ENCODE peak calls at places on chromosomes 4 and X, in nine cellular contexts. One of them, this sample, is unnamed.

GRCh38 chr4:94621491-94622080 is 136.2 kb upstream of the BMPR1B start:
- DNase-seq in stimulated activated CD4-positive, alpha-beta T cell treated with anti-CD3 and anti-CD28 coated beads, Interleukin-4, amount 100 ng/mL, for 1 hour: no peak
- DNase-seq in D341Med: no peak
- DNase-seq in naive thymus-derived CD8-positive, alpha-beta T cell: no peak
- DNase-seq in endothelial cell: peak
- DNase-seq in foreskin fibroblast: peak
- DNase-seq in T47D: no peak
- DNase-seq in H7: peak
- DNase-seq in astrocyte of the hippocampus: peak
- DNase-seq in this sample: peak

GRCh38 chr4:101621120-101621519 is 169.4 kb upstream of the BANK1 start:
- DNase-seq in stimulated activated CD4-positive, alpha-beta T cell treated with anti-CD3 and anti-CD28 coated beads, Interleukin-4, amount 100 ng/mL, for 1 hour: no peak
- DNase-seq in D341Med: no peak
- DNase-seq in naive thymus-derived CD8-positive, alpha-beta T cell: no peak
- DNase-seq in endothelial cell: no peak
- DNase-seq in foreskin fibroblast: peak
- DNase-seq in T47D: no peak
- DNase-seq in H7: no peak
- DNase-seq in astrocyte of the hippocampus: peak
- DNase-seq in this sample: peak

GRCh38 chr4:74539043-74539790 is 94.3 kb downstream of the AREG start:
- DNase-seq in stimulated activated CD4-positive, alpha-beta T cell treated with anti-CD3 and anti-CD28 coated beads, Interleukin-4, amount 100 ng/mL, for 1 hour: no peak
- DNase-seq in D341Med: no peak
- DNase-seq in naive thymus-derived CD8-positive, alpha-beta T cell: no peak
- DNase-seq in endothelial cell: no peak
- DNase-seq in foreskin fibroblast: peak
- DNase-seq in T47D: no peak
- DNase-seq in H7: no peak
- DNase-seq in astrocyte of the hippocampus: no peak
- DNase-seq in this sample: no peak

GRCh38 chr4:137961051-137961438 is 281.1 kb downstream of the SLC7A11 start:
- DNase-seq in stimulated activated CD4-positive, alpha-beta T cell treated with anti-CD3 and anti-CD28 coated beads, Interleukin-4, amount 100 ng/mL, for 1 hour: no peak
- DNase-seq in D341Med: no peak
- DNase-seq in naive thymus-derived CD8-positive, alpha-beta T cell: no peak
- DNase-seq in endothelial cell: no peak
- DNase-seq in foreskin fibroblast: peak
- DNase-seq in T47D: no peak
- DNase-seq in H7: no peak
- DNase-seq in astrocyte of the hippocampus: peak
- DNase-seq in this sample: peak

GRCh38 chrX:71181558-71181909 is 36.9 kb downstream of the NLGN3 start:
- DNase-seq in stimulated activated CD4-positive, alpha-beta T cell treated with anti-CD3 and anti-CD28 coated beads, Interleukin-4, amount 100 ng/mL, for 1 hour: peak
- DNase-seq in D341Med: no peak
- DNase-seq in naive thymus-derived CD8-positive, alpha-beta T cell: peak
- DNase-seq in endothelial cell: peak
- DNase-seq in foreskin fibroblast: no peak
- DNase-seq in T47D: no peak
- DNase-seq in H7: no peak
- DNase-seq in astrocyte of the hippocampus: no peak
- DNase-seq in this sample: no peak

GRCh38 chr4:101345596-101346311 is 1.6 kb downstream of the PPP3CA start:
- DNase-seq in stimulated activated CD4-positive, alpha-beta T cell treated with anti-CD3 and anti-CD28 coated beads, Interleukin-4, amount 100 ng/mL, for 1 hour: peak
- DNase-seq in D341Med: peak
- DNase-seq in naive thymus-derived CD8-positive, alpha-beta T cell: peak
- DNase-seq in endothelial cell: peak
- DNase-seq in foreskin fibroblast: peak
- DNase-seq in T47D: peak
- DNase-seq in H7: peak
- DNase-seq in astrocyte of the hippocampus: peak
- DNase-seq in this sample: peak

GRCh38 chrX:11267311-11267910 is 25.8 kb upstream of the AMELX start:
- DNase-seq in stimulated activated CD4-positive, alpha-beta T cell treated with anti-CD3 and anti-CD28 coated beads, Interleukin-4, amount 100 ng/mL, for 1 hour: no peak
- DNase-seq in D341Med: no peak
- DNase-seq in naive thymus-derived CD8-positive, alpha-beta T cell: no peak
- DNase-seq in endothelial cell: no peak
- DNase-seq in foreskin fibroblast: peak
- DNase-seq in T47D: no peak
- DNase-seq in H7: no peak
- DNase-seq in astrocyte of the hippocampus: no peak
- DNase-seq in this sample: no peak

GRCh38 chr4:39348371-39349265 is 17.5 kb downstream of the RFC1 start:
- DNase-seq in stimulated activated CD4-positive, alpha-beta T cell treated with anti-CD3 and anti-CD28 coated beads, Interleukin-4, amount 100 ng/mL, for 1 hour: no peak
- DNase-seq in D341Med: peak
- DNase-seq in naive thymus-derived CD8-positive, alpha-beta T cell: no peak
- DNase-seq in endothelial cell: no peak
- DNase-seq in foreskin fibroblast: peak
- DNase-seq in T47D: no peak
- DNase-seq in H7: no peak
- DNase-seq in astrocyte of the hippocampus: peak
- DNase-seq in this sample: no peak

GRCh38 chr4:11480683-11481082 is 52.0 kb upstream of the HS3ST1 start:
- DNase-seq in stimulated activated CD4-positive, alpha-beta T cell treated with anti-CD3 and anti-CD28 coated beads, Interleukin-4, amount 100 ng/mL, for 1 hour: no peak
- DNase-seq in D341Med: no peak
- DNase-seq in naive thymus-derived CD8-positive, alpha-beta T cell: no peak
- DNase-seq in endothelial cell: no peak
- DNase-seq in foreskin fibroblast: no peak
- DNase-seq in T47D: no peak
- DNase-seq in H7: no peak
- DNase-seq in astrocyte of the hippocampus: no peak
- DNase-seq in this sample: no peak

GRCh38 chr4:67198757-67199156 is 346.5 kb downstream of the CENPC start:
- DNase-seq in stimulated activated CD4-positive, alpha-beta T cell treated with anti-CD3 and anti-CD28 coated beads, Interleukin-4, amount 100 ng/mL, for 1 hour: no peak
- DNase-seq in D341Med: peak
- DNase-seq in naive thymus-derived CD8-positive, alpha-beta T cell: no peak
- DNase-seq in endothelial cell: peak
- DNase-seq in foreskin fibroblast: no peak
- DNase-seq in T47D: no peak
- DNase-seq in H7: peak
- DNase-seq in astrocyte of the hippocampus: peak
- DNase-seq in this sample: no peak

GRCh38 chr4:80276922-80277321 is 10.5 kb downstream of the FGF5 start:
- DNase-seq in stimulated activated CD4-positive, alpha-beta T cell treated with anti-CD3 and anti-CD28 coated beads, Interleukin-4, amount 100 ng/mL, for 1 hour: no peak
- DNase-seq in D341Med: no peak
- DNase-seq in naive thymus-derived CD8-positive, alpha-beta T cell: no peak
- DNase-seq in endothelial cell: no peak
- DNase-seq in foreskin fibroblast: no peak
- DNase-seq in T47D: no peak
- DNase-seq in H7: no peak
- DNase-seq in astrocyte of the hippocampus: no peak
- DNase-seq in this sample: no peak

GRCh38 chr4:23766334-23766733 is 123.5 kb downstream of the PPARGC1A start:
- DNase-seq in stimulated activated CD4-positive, alpha-beta T cell treated with anti-CD3 and anti-CD28 coated beads, Interleukin-4, amount 100 ng/mL, for 1 hour: no peak
- DNase-seq in D341Med: no peak
- DNase-seq in naive thymus-derived CD8-positive, alpha-beta T cell: no peak
- DNase-seq in endothelial cell: no peak
- DNase-seq in foreskin fibroblast: peak
- DNase-seq in T47D: no peak
- DNase-seq in H7: no peak
- DNase-seq in astrocyte of the hippocampus: no peak
- DNase-seq in this sample: no peak

GRCh38 chr4:40206421-40206820 is 9.6 kb downstream of the RHOH start:
- DNase-seq in stimulated activated CD4-positive, alpha-beta T cell treated with anti-CD3 and anti-CD28 coated beads, Interleukin-4, amount 100 ng/mL, for 1 hour: no peak
- DNase-seq in D341Med: no peak
- DNase-seq in naive thymus-derived CD8-positive, alpha-beta T cell: no peak
- DNase-seq in endothelial cell: no peak
- DNase-seq in foreskin fibroblast: no peak
- DNase-seq in T47D: no peak
- DNase-seq in H7: no peak
- DNase-seq in astrocyte of the hippocampus: no peak
- DNase-seq in this sample: no peak

GRCh38 chr4:98509641-98510170 is 148.7 kb downstream of the TSPAN5 start:
- DNase-seq in stimulated activated CD4-positive, alpha-beta T cell treated with anti-CD3 and anti-CD28 coated beads, Interleukin-4, amount 100 ng/mL, for 1 hour: no peak
- DNase-seq in D341Med: no peak
- DNase-seq in naive thymus-derived CD8-positive, alpha-beta T cell: no peak
- DNase-seq in endothelial cell: no peak
- DNase-seq in foreskin fibroblast: no peak
- DNase-seq in T47D: no peak
- DNase-seq in H7: no peak
- DNase-seq in astrocyte of the hippocampus: peak
- DNase-seq in this sample: no peak

GRCh38 chr4:43339435-43339834 is 446.9 kb downstream of the GRXCR1 start:
- DNase-seq in stimulated activated CD4-positive, alpha-beta T cell treated with anti-CD3 and anti-CD28 coated beads, Interleukin-4, amount 100 ng/mL, for 1 hour: no peak
- DNase-seq in D341Med: no peak
- DNase-seq in naive thymus-derived CD8-positive, alpha-beta T cell: no peak
- DNase-seq in endothelial cell: no peak
- DNase-seq in foreskin fibroblast: peak
- DNase-seq in T47D: no peak
- DNase-seq in H7: no peak
- DNase-seq in astrocyte of the hippocampus: peak
- DNase-seq in this sample: peak

GRCh38 chr4:19577121-19577520 is 674.6 kb upstream of the SLIT2 start:
- DNase-seq in stimulated activated CD4-positive, alpha-beta T cell treated with anti-CD3 and anti-CD28 coated beads, Interleukin-4, amount 100 ng/mL, for 1 hour: no peak
- DNase-seq in D341Med: no peak
- DNase-seq in naive thymus-derived CD8-positive, alpha-beta T cell: no peak
- DNase-seq in endothelial cell: no peak
- DNase-seq in foreskin fibroblast: peak
- DNase-seq in T47D: no peak
- DNase-seq in H7: no peak
- DNase-seq in astrocyte of the hippocampus: no peak
- DNase-seq in this sample: no peak

GRCh38 chr4:1871471-1872021 is 353 bp downstream of the NSD2 start:
- DNase-seq in stimulated activated CD4-positive, alpha-beta T cell treated with anti-CD3 and anti-CD28 coated beads, Interleukin-4, amount 100 ng/mL, for 1 hour: no peak
- DNase-seq in D341Med: peak
- DNase-seq in naive thymus-derived CD8-positive, alpha-beta T cell: no peak
- DNase-seq in endothelial cell: no peak
- DNase-seq in foreskin fibroblast: peak
- DNase-seq in T47D: peak
- DNase-seq in H7: peak
- DNase-seq in astrocyte of the hippocampus: peak
- DNase-seq in this sample: peak

GRCh38 chr4:38092701-38093100 is 132.5 kb downstream of the PTTG2 start:
- DNase-seq in stimulated activated CD4-positive, alpha-beta T cell treated with anti-CD3 and anti-CD28 coated beads, Interleukin-4, amount 100 ng/mL, for 1 hour: no peak
- DNase-seq in D341Med: no peak
- DNase-seq in naive thymus-derived CD8-positive, alpha-beta T cell: no peak
- DNase-seq in endothelial cell: no peak
- DNase-seq in foreskin fibroblast: peak
- DNase-seq in T47D: no peak
- DNase-seq in H7: no peak
- DNase-seq in astrocyte of the hippocampus: no peak
- DNase-seq in this sample: no peak

GRCh38 chrX:134676440-134676839 is 18.2 kb upstream of the PLAC1 start:
- DNase-seq in stimulated activated CD4-positive, alpha-beta T cell treated with anti-CD3 and anti-CD28 coated beads, Interleukin-4, amount 100 ng/mL, for 1 hour: no peak
- DNase-seq in D341Med: no peak
- DNase-seq in naive thymus-derived CD8-positive, alpha-beta T cell: no peak
- DNase-seq in endothelial cell: no peak
- DNase-seq in foreskin fibroblast: peak
- DNase-seq in T47D: no peak
- DNase-seq in H7: no peak
- DNase-seq in astrocyte of the hippocampus: peak
- DNase-seq in this sample: peak

GRCh38 chr4:165343353-165344191 is 16.1 kb downstream of the MSMO1 start:
- DNase-seq in stimulated activated CD4-positive, alpha-beta T cell treated with anti-CD3 and anti-CD28 coated beads, Interleukin-4, amount 100 ng/mL, for 1 hour: no peak
- DNase-seq in D341Med: no peak
- DNase-seq in naive thymus-derived CD8-positive, alpha-beta T cell: no peak
- DNase-seq in endothelial cell: no peak
- DNase-seq in foreskin fibroblast: peak
- DNase-seq in T47D: no peak
- DNase-seq in H7: no peak
- DNase-seq in astrocyte of the hippocampus: peak
- DNase-seq in this sample: no peak

GRCh38 chrX:141969706-141970105 is 66.0 kb downstream of the MAGEC1 start:
- DNase-seq in stimulated activated CD4-positive, alpha-beta T cell treated with anti-CD3 and anti-CD28 coated beads, Interleukin-4, amount 100 ng/mL, for 1 hour: no peak
- DNase-seq in D341Med: no peak
- DNase-seq in naive thymus-derived CD8-positive, alpha-beta T cell: no peak
- DNase-seq in endothelial cell: no peak
- DNase-seq in foreskin fibroblast: no peak
- DNase-seq in T47D: no peak
- DNase-seq in H7: no peak
- DNase-seq in astrocyte of the hippocampus: no peak
- DNase-seq in this sample: no peak

GRCh38 chr4:109434793-109435080 is 1.1 kb downstream of the SEC24B start:
- DNase-seq in stimulated activated CD4-positive, alpha-beta T cell treated with anti-CD3 and anti-CD28 coated beads, Interleukin-4, amount 100 ng/mL, for 1 hour: no peak
- DNase-seq in D341Med: peak
- DNase-seq in naive thymus-derived CD8-positive, alpha-beta T cell: no peak
- DNase-seq in endothelial cell: no peak
- DNase-seq in foreskin fibroblast: peak
- DNase-seq in T47D: no peak
- DNase-seq in H7: no peak
- DNase-seq in astrocyte of the hippocampus: peak
- DNase-seq in this sample: peak

GRCh38 chr4:6582889-6583504 is 8.0 kb downstream of the MAN2B2 start:
- DNase-seq in stimulated activated CD4-positive, alpha-beta T cell treated with anti-CD3 and anti-CD28 coated beads, Interleukin-4, amount 100 ng/mL, for 1 hour: no peak
- DNase-seq in D341Med: no peak
- DNase-seq in naive thymus-derived CD8-positive, alpha-beta T cell: peak
- DNase-seq in endothelial cell: no peak
- DNase-seq in foreskin fibroblast: peak
- DNase-seq in T47D: peak
- DNase-seq in H7: peak
- DNase-seq in astrocyte of the hippocampus: peak
- DNase-seq in this sample: peak

GRCh38 chr4:22246816-22247215 is 269.1 kb downstream of the ADGRA3 start:
- DNase-seq in stimulated activated CD4-positive, alpha-beta T cell treated with anti-CD3 and anti-CD28 coated beads, Interleukin-4, amount 100 ng/mL, for 1 hour: no peak
- DNase-seq in D341Med: no peak
- DNase-seq in naive thymus-derived CD8-positive, alpha-beta T cell: no peak
- DNase-seq in endothelial cell: no peak
- DNase-seq in foreskin fibroblast: no peak
- DNase-seq in T47D: no peak
- DNase-seq in H7: no peak
- DNase-seq in astrocyte of the hippocampus: no peak
- DNase-seq in this sample: no peak

GRCh38 chr4:120616041-120616440 is 306.5 kb downstream of the PRDM5 start:
- DNase-seq in stimulated activated CD4-positive, alpha-beta T cell treated with anti-CD3 and anti-CD28 coated beads, Interleukin-4, amount 100 ng/mL, for 1 hour: no peak
- DNase-seq in D341Med: no peak
- DNase-seq in naive thymus-derived CD8-positive, alpha-beta T cell: no peak
- DNase-seq in endothelial cell: no peak
- DNase-seq in foreskin fibroblast: no peak
- DNase-seq in T47D: no peak
- DNase-seq in H7: no peak
- DNase-seq in astrocyte of the hippocampus: no peak
- DNase-seq in this sample: no peak

GRCh38 chr4:105023668-105024055 is 123.0 kb upstream of the TET2 start:
- DNase-seq in stimulated activated CD4-positive, alpha-beta T cell treated with anti-CD3 and anti-CD28 coated beads, Interleukin-4, amount 100 ng/mL, for 1 hour: no peak
- DNase-seq in D341Med: no peak
- DNase-seq in naive thymus-derived CD8-positive, alpha-beta T cell: no peak
- DNase-seq in endothelial cell: no peak
- DNase-seq in foreskin fibroblast: no peak
- DNase-seq in T47D: no peak
- DNase-seq in H7: no peak
- DNase-seq in astrocyte of the hippocampus: no peak
- DNase-seq in this sample: no peak

GRCh38 chr4:156593464-156593863 is 378.1 kb downstream of the PDGFC start:
- DNase-seq in stimulated activated CD4-positive, alpha-beta T cell treated with anti-CD3 and anti-CD28 coated beads, Interleukin-4, amount 100 ng/mL, for 1 hour: no peak
- DNase-seq in D341Med: no peak
- DNase-seq in naive thymus-derived CD8-positive, alpha-beta T cell: no peak
- DNase-seq in endothelial cell: no peak
- DNase-seq in foreskin fibroblast: peak
- DNase-seq in T47D: no peak
- DNase-seq in H7: no peak
- DNase-seq in astrocyte of the hippocampus: no peak
- DNase-seq in this sample: no peak

GRCh38 chr4:112127736-112128322 is 17.4 kb upstream of the FAM241A start:
- DNase-seq in stimulated activated CD4-positive, alpha-beta T cell treated with anti-CD3 and anti-CD28 coated beads, Interleukin-4, amount 100 ng/mL, for 1 hour: no peak
- DNase-seq in D341Med: no peak
- DNase-seq in naive thymus-derived CD8-positive, alpha-beta T cell: no peak
- DNase-seq in endothelial cell: no peak
- DNase-seq in foreskin fibroblast: peak
- DNase-seq in T47D: no peak
- DNase-seq in H7: peak
- DNase-seq in astrocyte of the hippocampus: peak
- DNase-seq in this sample: no peak

GRCh38 chr4:47838445-47838844 is 578 bp upstream of the CORIN start:
- DNase-seq in stimulated activated CD4-positive, alpha-beta T cell treated with anti-CD3 and anti-CD28 coated beads, Interleukin-4, amount 100 ng/mL, for 1 hour: no peak
- DNase-seq in D341Med: no peak
- DNase-seq in naive thymus-derived CD8-positive, alpha-beta T cell: no peak
- DNase-seq in endothelial cell: no peak
- DNase-seq in foreskin fibroblast: peak
- DNase-seq in T47D: no peak
- DNase-seq in H7: peak
- DNase-seq in astrocyte of the hippocampus: no peak
- DNase-seq in this sample: no peak

GRCh38 chr4:120749445-120750151 is 172.9 kb downstream of the PRDM5 start:
- DNase-seq in stimulated activated CD4-positive, alpha-beta T cell treated with anti-CD3 and anti-CD28 coated beads, Interleukin-4, amount 100 ng/mL, for 1 hour: no peak
- DNase-seq in D341Med: no peak
- DNase-seq in naive thymus-derived CD8-positive, alpha-beta T cell: peak
- DNase-seq in endothelial cell: no peak
- DNase-seq in foreskin fibroblast: no peak
- DNase-seq in T47D: no peak
- DNase-seq in H7: no peak
- DNase-seq in astrocyte of the hippocampus: no peak
- DNase-seq in this sample: no peak

GRCh38 chr4:84677093-84677492 is 94.2 kb downstream of the CDS1 start:
- DNase-seq in stimulated activated CD4-positive, alpha-beta T cell treated with anti-CD3 and anti-CD28 coated beads, Interleukin-4, amount 100 ng/mL, for 1 hour: no peak
- DNase-seq in D341Med: no peak
- DNase-seq in naive thymus-derived CD8-positive, alpha-beta T cell: no peak
- DNase-seq in endothelial cell: no peak
- DNase-seq in foreskin fibroblast: no peak
- DNase-seq in T47D: no peak
- DNase-seq in H7: no peak
- DNase-seq in astrocyte of the hippocampus: no peak
- DNase-seq in this sample: no peak

This sample was measured in AG08396.